ENCODE peak calls at places on chromosome 1, in six cellular contexts. J is progenitor cell of endocrine pancreas, R is cardiac muscle cell, T is GM20000, A is BE2C, I is neural crest cell. B is an unnamed sample.

GRCh38 chr1:245306628-245307410 is 152.0 kb downstream of the KIF26B start:
- DNase-seq in A (peak), I (no peak), R (no peak), T (no peak), J (no peak), B (no peak)

GRCh38 chr1:146012703-146013565 is 8.6 kb downstream of the HJV start:
- DNase-seq in I (peak), J (no peak), T (peak), R (peak), A (peak), B (no peak)

GRCh38 chr1:183655562-183656075 is 2.5 kb upstream of the APOBEC4 start:
- DNase-seq in T (peak), R (peak), A (peak), I (peak), J (peak), B (peak)

GRCh38 chr1:21888500-21888899 is 48.6 kb downstream of the HSPG2 start:
- DNase-seq in A (no peak), R (no peak), J (no peak), I (no peak), T (no peak), B (no peak)

GRCh38 chr1:150127868-150128267 is 21.8 kb upstream of the PLEKHO1 start:
- DNase-seq in I (no peak), A (no peak), R (no peak), J (no peak), T (no peak), B (no peak)

GRCh38 chr1:206110820-206111219 is 6.4 kb downstream of the AVPR1B start:
- DNase-seq in I (no peak), A (no peak), J (no peak), R (no peak), T (no peak), B (no peak)

GRCh38 chr1:196078691-196079090 is 529.5 kb downstream of the KCNT2 start:
- DNase-seq in I (no peak), R (no peak), A (no peak), J (no peak), T (no peak), B (no peak)

GRCh38 chr1:175493321-175493998 is 249.9 kb downstream of the TNR start:
- DNase-seq in J (no peak), A (no peak), R (no peak), I (no peak), T (no peak), B (no peak)

GRCh38 chr1:162230096-162230495 is 146.6 kb downstream of the SPATA46 start:
- DNase-seq in A (peak), I (no peak), T (no peak), J (no peak), R (peak), B (no peak)

GRCh38 chr1:233261206-233261605 is 34.3 kb downstream of the PCNX2 start:
- DNase-seq in R (no peak), A (no peak), J (no peak), T (peak), I (no peak), B (no peak)

GRCh38 chr1:146036241-146036989 is 14.9 kb upstream of the HJV start:
- DNase-seq in A (no peak), I (no peak), J (no peak), T (no peak), R (no peak), B (no peak)

GRCh38 chr1:34928066-34928864 is 1.2 kb downstream of the DLGAP3 start:
- DNase-seq in J (no peak), R (no peak), I (no peak), A (no peak), T (no peak), B (no peak)

GRCh38 chr1:235954306-235955283 is 87.9 kb upstream of the LYST start:
- DNase-seq in R (no peak), J (no peak), I (no peak), T (peak), A (no peak), B (no peak)

GRCh38 chr1:239814306-239814881 is 277.3 kb upstream of the FMN2 start:
- DNase-seq in J (no peak), T (no peak), A (peak), R (no peak), I (no peak), B (no peak)

GRCh38 chr1:85351202-85351828 is 74.9 kb upstream of the BCL10 start:
- DNase-seq in T (no peak), A (no peak), R (no peak), J (no peak), I (no peak), B (no peak)

DNA sequence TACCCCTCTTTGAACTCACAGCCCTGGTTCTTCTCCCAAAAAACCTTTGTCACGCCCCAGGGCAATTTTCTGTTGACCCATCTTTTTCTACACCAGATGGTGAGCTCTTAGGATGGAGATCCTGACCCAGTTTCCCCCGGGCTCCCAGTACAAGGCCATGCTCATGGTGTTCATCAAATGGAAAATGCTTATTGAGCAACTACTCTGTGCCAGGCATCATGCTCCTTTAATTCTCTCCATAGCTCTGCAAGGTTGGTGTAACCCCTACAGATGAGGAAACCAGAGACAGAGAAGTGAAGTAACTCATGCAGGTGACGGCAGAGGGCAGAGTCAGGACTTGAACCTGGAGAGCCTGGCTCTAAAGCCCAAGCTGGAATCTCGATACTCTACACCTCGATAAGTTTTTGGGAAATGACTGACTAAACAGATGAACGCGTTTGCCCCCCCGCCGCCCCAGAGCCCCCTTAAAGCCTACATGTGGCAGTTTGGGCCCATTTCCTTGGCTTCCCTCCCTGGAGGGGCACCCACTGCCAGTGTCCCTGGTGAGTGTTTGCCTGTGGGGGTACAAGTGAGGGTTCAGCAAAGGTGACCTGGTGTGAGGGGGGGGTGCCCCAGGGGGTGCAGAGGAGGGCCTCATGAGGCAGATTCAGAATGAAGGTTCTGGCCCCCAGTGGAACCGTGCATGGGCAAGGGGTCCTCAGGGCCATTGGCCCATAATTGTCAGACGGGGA is 30.2 kb upstream of the RUNX3 start:
- DNase-seq in A (no peak), J (no peak), T (no peak), I (no peak), R (no peak), B (no peak)
- TF ChIP-seq CTCF in A (no peak), J (no peak), T (no peak), I (no peak), R (no peak), B (no peak)

GRCh38 chr1:19814244-19814661 is 830 bp downstream of the RNF186 start:
- DNase-seq in R (no peak), T (no peak), J (no peak), A (no peak), I (no peak), B (no peak)

GRCh38 chr1:19812875-19813650 is 2.0 kb downstream of the RNF186 start:
- DNase-seq in T (no peak), J (no peak), R (no peak), A (no peak), I (no peak), B (no peak)

GRCh38 chr1:19813651-19813960 is 1.5 kb downstream of the RNF186 start:
- DNase-seq in R (no peak), T (no peak), A (no peak), J (no peak), I (no peak), B (no peak)

GRCh38 chr1:19809044-19809750 is 5.9 kb downstream of the RNF186 start:
- DNase-seq in R (peak), J (no peak), A (no peak), T (no peak), I (no peak), B (no peak)

DNA sequence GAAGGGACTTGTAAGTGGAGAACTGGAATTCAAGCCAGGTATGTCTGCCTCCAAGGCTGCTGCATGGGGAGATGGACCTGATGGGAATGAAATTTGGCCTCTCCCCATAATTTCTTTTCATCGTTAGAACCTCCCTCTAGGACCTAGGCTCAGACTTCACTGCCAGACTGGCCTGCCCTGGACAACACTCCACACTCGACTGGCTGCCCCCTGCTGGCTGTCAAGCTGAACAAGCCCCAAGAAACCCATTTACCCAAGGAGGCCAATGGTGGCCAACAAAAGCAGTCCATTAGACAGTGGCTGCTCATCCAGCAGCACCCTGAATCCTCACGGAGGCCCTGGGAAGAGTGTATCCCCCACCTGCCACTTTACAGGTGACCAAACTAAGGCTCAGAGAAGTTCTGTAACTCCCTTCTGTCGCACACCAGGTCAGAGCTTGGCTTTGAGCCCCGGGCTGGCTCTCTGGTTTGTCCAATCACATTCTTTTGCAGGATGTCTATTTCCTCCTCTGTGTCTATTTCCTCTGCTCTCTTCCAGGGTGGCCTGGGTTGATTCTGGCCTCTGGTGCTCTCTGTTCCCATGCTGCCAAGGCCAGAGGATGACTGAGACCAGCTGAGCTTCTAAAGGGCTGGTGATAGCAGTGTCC is 3.8 kb downstream of the RNF186 start:
- DNase-seq in I (peak), J (no peak), T (peak), A (peak), R (peak), B (no peak)
- TF ChIP-seq CTCF in I (peak), J (peak), T (peak), A (peak), R (peak), B (no peak)

DNA sequence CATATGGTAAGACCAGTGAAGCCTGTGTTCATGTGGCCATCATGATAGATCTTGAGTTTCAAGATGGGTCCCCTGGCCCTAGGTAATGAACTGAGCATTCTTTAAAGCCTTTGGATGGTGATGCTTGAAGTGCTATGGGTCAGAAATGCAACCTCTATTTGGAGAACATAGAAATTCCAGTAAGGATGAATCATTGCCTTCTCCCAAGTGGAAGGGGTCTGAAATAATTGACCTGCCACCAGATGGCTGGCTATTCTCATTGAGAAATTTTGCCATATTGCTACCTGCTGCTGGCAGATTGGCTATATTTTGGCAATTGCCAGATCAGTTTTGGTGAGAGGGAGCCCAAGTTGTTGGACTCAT is 739 bp upstream of the IFI6 start:
- DNase-seq in I (no peak), T (no peak), A (no peak), J (no peak), R (no peak), B (no peak)
- TF ChIP-seq CTCF in I (no peak), T (no peak), A (no peak), J (no peak), R (no peak), B (no peak)

GRCh38 chr1:29962831-29963247 is 726.5 kb downstream of the PTPRU start:
- DNase-seq in T (no peak), R (no peak), J (no peak), A (no peak), I (no peak), B (no peak)
- TF ChIP-seq CTCF in T (no peak), R (no peak), J (no peak), A (no peak), I (no peak), B (no peak)

B was measured in omental fat pad.